ENCODE peak calls at places on chromosomes 11 and 22, in four cellular contexts. Y is HAP-1, Z is anterior cingulate cortex, P is mucosa of descending colon. U is an unnamed sample.

GRCh38 chr11:103587951-103588788 is 448.3 kb upstream of the DDI1 start:
- DNase-seq in Y (no peak), Z (no peak), P (no peak), U (no peak)

GRCh38 chr22:39496131-39496838 is 5.8 kb upstream of the MIEF1 start:
- DNase-seq in Y (peak), Z (peak), P (peak), U (peak)

GRCh38 chr22:24061124-24061684 is 50.1 kb downstream of the CABIN1 start:
- DNase-seq in Y (no peak), Z (no peak), P (no peak), U (no peak)

GRCh38 chr11:94511932-94512781 is at the start of gene C11orf97:
- DNase-seq in Y (no peak), Z (peak), P (peak), U (peak)

GRCh38 chr11:27972432-27973170 is 135.4 kb downstream of the KIF18A start:
- DNase-seq in Y (no peak), Z (no peak), P (no peak), U (no peak)

GRCh38 chr11:16043617-16044016 is 312.7 kb downstream of the SOX6 start:
- DNase-seq in Y (no peak), Z (no peak), P (no peak), U (no peak)

GRCh38 chr22:37189011-37189466 is 992 bp upstream of the C1QTNF6 start:
- DNase-seq in Y (no peak), Z (no peak), P (peak), U (peak)

GRCh38 chr11:96228472-96228871 is 114.5 kb downstream of the MAML2 start:
- DNase-seq in Y (peak), Z (no peak), P (peak), U (peak)

GRCh38 chr11:117438371-117439000 is 110.8 kb downstream of the CEP164 start:
- DNase-seq in Y (no peak), Z (peak), P (no peak), U (no peak)

GRCh38 chr11:7245341-7245740 is 6.4 kb upstream of the SYT9 start:
- DNase-seq in Y (no peak), Z (no peak), P (no peak), U (no peak)

GRCh38 chr11:47887910-47888569 is 39.9 kb upstream of the NUP160 start:
- DNase-seq in Y (no peak), Z (no peak), P (no peak), U (no peak)

GRCh38 chr11:7143908-7144307 is 55.1 kb downstream of the RBMXL2 start:
- DNase-seq in Y (peak), Z (no peak), P (no peak), U (peak)

GRCh38 chr11:90874281-90874680 is 651.4 kb upstream of the CHORDC1 start:
- DNase-seq in Y (no peak), Z (no peak), P (no peak), U (no peak)